ENCODE peak calls at places on chromosomes 5 and 9, in seven cellular contexts. One of them, this sample, is unnamed.

GRCh38 chr5:1421521-1422341 is 23.5 kb downstream of the SLC6A3 start:
- DNase-seq in GM12878: no peak
- DNase-seq in SK-N-SH: no peak
- DNase-seq in H1: no peak
- DNase-seq in HCT116: no peak
- DNase-seq in HepG2: no peak
- DNase-seq in K562: no peak
- DNase-seq in this sample: no peak

GRCh38 chr5:178467261-178468195 is 122.7 kb downstream of the COL23A1 start:
- DNase-seq in GM12878: no peak
- DNase-seq in K562: no peak
- DNase-seq in SK-N-SH: no peak
- DNase-seq in H1: no peak
- DNase-seq in HCT116: no peak
- DNase-seq in HepG2: no peak
- DNase-seq in this sample: no peak

GRCh38 chr5:86865396-86865795 is 247.7 kb downstream of the COX7C start:
- DNase-seq in HCT116: no peak
- DNase-seq in H1: no peak
- DNase-seq in GM12878: no peak
- DNase-seq in SK-N-SH: no peak
- DNase-seq in K562: no peak
- DNase-seq in HepG2: no peak
- DNase-seq in this sample: no peak

GRCh38 chr9:16191691-16192402 is 639.0 kb downstream of the CCDC171 start:
- DNase-seq in GM12878: no peak
- DNase-seq in HepG2: peak
- DNase-seq in SK-N-SH: peak
- DNase-seq in H1: peak
- DNase-seq in HCT116: peak
- DNase-seq in K562: peak
- DNase-seq in this sample: peak

GRCh38 chr5:138702166-138702826 is 50.9 kb upstream of the CTNNA1 start:
- DNase-seq in HepG2: peak
- DNase-seq in HCT116: peak
- DNase-seq in H1: no peak
- DNase-seq in K562: no peak
- DNase-seq in SK-N-SH: no peak
- DNase-seq in GM12878: no peak
- DNase-seq in this sample: peak

GRCh38 chr5:175707751-175708375 is 50.0 kb downstream of the HRH2 start:
- DNase-seq in K562: no peak
- DNase-seq in HCT116: no peak
- DNase-seq in HepG2: no peak
- DNase-seq in GM12878: no peak
- DNase-seq in H1: no peak
- DNase-seq in SK-N-SH: no peak
- DNase-seq in this sample: no peak

GRCh38 chr9:71079451-71079850 is 42.0 kb downstream of the TRPM3 start:
- DNase-seq in K562: no peak
- DNase-seq in HepG2: peak
- DNase-seq in HCT116: no peak
- DNase-seq in H1: no peak
- DNase-seq in GM12878: no peak
- DNase-seq in SK-N-SH: no peak
- DNase-seq in this sample: no peak

GRCh38 chr5:82784521-82784920 is 292.7 kb downstream of the TMEM167A start:
- DNase-seq in H1: no peak
- DNase-seq in SK-N-SH: no peak
- DNase-seq in K562: no peak
- DNase-seq in HCT116: no peak
- DNase-seq in GM12878: no peak
- DNase-seq in HepG2: no peak
- DNase-seq in this sample: no peak

GRCh38 chr5:8944005-8944404 is 601.9 kb downstream of the SEMA5A start:
- DNase-seq in HepG2: no peak
- DNase-seq in H1: no peak
- DNase-seq in GM12878: no peak
- DNase-seq in K562: no peak
- DNase-seq in HCT116: no peak
- DNase-seq in SK-N-SH: no peak
- DNase-seq in this sample: no peak

GRCh38 chr9:124765439-124765835 is 5.7 kb downstream of the NR6A1 start:
- DNase-seq in HCT116: no peak
- DNase-seq in H1: no peak
- DNase-seq in HepG2: no peak
- DNase-seq in SK-N-SH: no peak
- DNase-seq in K562: no peak
- DNase-seq in GM12878: no peak
- DNase-seq in this sample: no peak

GRCh38 chr5:78984020-78984610 is 995 bp downstream of the ARSB start:
- DNase-seq in GM12878: no peak
- DNase-seq in SK-N-SH: peak
- DNase-seq in K562: no peak
- DNase-seq in HCT116: no peak
- DNase-seq in H1: no peak
- DNase-seq in HepG2: peak
- DNase-seq in this sample: no peak

GRCh38 chr5:133399247-133399891 is 213.0 kb downstream of the FSTL4 start:
- DNase-seq in HCT116: no peak
- DNase-seq in K562: no peak
- DNase-seq in HepG2: no peak
- DNase-seq in GM12878: no peak
- DNase-seq in SK-N-SH: no peak
- DNase-seq in H1: no peak
- DNase-seq in this sample: no peak

GRCh38 chr5:151864349-151864748 is 60.3 kb downstream of the GLRA1 start:
- DNase-seq in HepG2: no peak
- DNase-seq in H1: no peak
- DNase-seq in HCT116: no peak
- DNase-seq in GM12878: no peak
- DNase-seq in K562: no peak
- DNase-seq in SK-N-SH: no peak
- DNase-seq in this sample: no peak

GRCh38 chr9:113635586-113635985 is 172.1 kb downstream of the RGS3 start:
- DNase-seq in H1: no peak
- DNase-seq in SK-N-SH: no peak
- DNase-seq in HepG2: no peak
- DNase-seq in K562: no peak
- DNase-seq in HCT116: no peak
- DNase-seq in GM12878: no peak
- DNase-seq in this sample: no peak

GRCh38 chr9:6566409-6567139 is 79.0 kb downstream of the GLDC start:
- DNase-seq in H1: no peak
- DNase-seq in HCT116: peak
- DNase-seq in SK-N-SH: no peak
- DNase-seq in GM12878: no peak
- DNase-seq in K562: no peak
- DNase-seq in HepG2: no peak
- DNase-seq in this sample: no peak

GRCh38 chr9:34170252-34170915 is 8.5 kb upstream of the UBAP1 start:
- DNase-seq in HepG2: no peak
- DNase-seq in HCT116: no peak
- DNase-seq in SK-N-SH: peak
- DNase-seq in K562: no peak
- DNase-seq in H1: no peak
- DNase-seq in GM12878: no peak
- DNase-seq in this sample: no peak

GRCh38 chr5:178371362-178372090 is 138.9 kb upstream of the PHYKPL start:
- DNase-seq in GM12878: no peak
- DNase-seq in HepG2: no peak
- DNase-seq in H1: no peak
- DNase-seq in HCT116: no peak
- DNase-seq in K562: no peak
- DNase-seq in SK-N-SH: no peak
- DNase-seq in this sample: no peak

GRCh38 chr9:91162311-91162710 is 199.4 kb downstream of the AUH start:
- DNase-seq in SK-N-SH: no peak
- DNase-seq in K562: no peak
- DNase-seq in HepG2: no peak
- DNase-seq in H1: no peak
- DNase-seq in GM12878: no peak
- DNase-seq in HCT116: no peak
- DNase-seq in this sample: no peak

GRCh38 chr9:127388037-127388855 is 8.7 kb upstream of the SLC2A8 start:
- DNase-seq in GM12878: peak
- DNase-seq in SK-N-SH: no peak
- DNase-seq in HCT116: peak
- DNase-seq in K562: no peak
- DNase-seq in HepG2: peak
- DNase-seq in H1: no peak
- DNase-seq in this sample: no peak

GRCh38 chr9:14532716-14533115 is 160.5 kb downstream of the ZDHHC21 start:
- DNase-seq in HepG2: peak
- DNase-seq in K562: no peak
- DNase-seq in GM12878: no peak
- DNase-seq in H1: no peak
- DNase-seq in SK-N-SH: no peak
- DNase-seq in HCT116: no peak
- DNase-seq in this sample: no peak

GRCh38 chr9:14533867-14534650 is 159.2 kb downstream of the ZDHHC21 start:
- DNase-seq in HCT116: no peak
- DNase-seq in GM12878: no peak
- DNase-seq in H1: no peak
- DNase-seq in SK-N-SH: no peak
- DNase-seq in HepG2: no peak
- DNase-seq in K562: no peak
- DNase-seq in this sample: no peak

GRCh38 chr9:14531424-14532269 is 161.6 kb downstream of the ZDHHC21 start:
- DNase-seq in HCT116: no peak
- DNase-seq in K562: no peak
- DNase-seq in GM12878: no peak
- DNase-seq in HepG2: no peak
- DNase-seq in SK-N-SH: no peak
- DNase-seq in H1: no peak
- DNase-seq in this sample: no peak

GRCh38 chr9:14538529-14538928 is 154.7 kb downstream of the ZDHHC21 start:
- DNase-seq in HepG2: no peak
- DNase-seq in K562: no peak
- DNase-seq in SK-N-SH: no peak
- DNase-seq in GM12878: no peak
- DNase-seq in HCT116: no peak
- DNase-seq in H1: no peak
- DNase-seq in this sample: no peak

DNA sequence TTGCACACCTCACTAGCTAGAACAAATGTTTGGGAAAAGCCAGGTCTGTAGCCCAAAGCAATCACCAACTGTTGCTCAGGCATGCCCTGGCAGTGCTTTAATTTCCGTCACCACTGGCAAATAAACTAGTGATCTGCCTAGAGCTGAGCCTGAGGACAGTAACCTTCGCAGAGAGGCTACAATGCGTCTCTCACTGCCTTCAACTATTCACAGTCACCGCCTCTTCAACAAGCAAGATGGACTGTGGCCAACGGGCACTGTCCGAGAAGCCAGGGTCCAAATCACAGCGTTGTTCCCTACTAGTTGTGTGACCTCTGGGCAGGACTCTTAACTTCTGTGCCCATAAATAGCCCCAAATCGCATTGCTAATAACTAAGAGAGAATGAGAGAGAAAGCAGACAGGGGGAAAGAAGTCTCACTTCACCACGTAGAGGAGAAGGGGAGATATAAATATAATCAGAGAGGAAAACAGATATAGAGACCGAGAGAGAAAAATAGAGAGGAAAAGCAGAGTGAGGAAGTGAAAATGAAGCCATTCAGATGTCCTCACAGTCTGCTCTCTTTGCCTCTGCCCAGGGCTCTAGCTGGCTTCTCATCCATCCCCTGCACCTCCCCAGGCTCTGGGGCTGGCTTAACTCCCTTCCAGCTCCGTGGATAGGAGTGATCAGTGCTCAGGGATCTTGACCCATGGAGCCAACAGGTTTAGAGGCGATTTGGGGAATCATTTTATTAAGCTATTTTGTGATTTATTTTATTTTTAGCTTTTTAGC is 157.9 kb downstream of the ZDHHC21 start:
- DNase-seq in H1: no peak
- DNase-seq in K562: no peak
- DNase-seq in GM12878: no peak
- DNase-seq in HepG2: no peak
- DNase-seq in SK-N-SH: no peak
- DNase-seq in HCT116: no peak
- DNase-seq in this sample: no peak
- TF ChIP-seq JUND in H1: no peak
- TF ChIP-seq JUND in K562: no peak
- TF ChIP-seq JUND in GM12878: no peak
- TF ChIP-seq JUND in HepG2: no peak
- TF ChIP-seq JUND in SK-N-SH: no peak
- TF ChIP-seq JUND in HCT116: no peak
- TF ChIP-seq JUND in this sample: no peak

GRCh38 chr9:135320331-135320730 is 159.3 kb upstream of the PPP1R26 start:
- DNase-seq in SK-N-SH: no peak
- DNase-seq in K562: no peak
- DNase-seq in GM12878: no peak
- DNase-seq in HCT116: no peak
- DNase-seq in HepG2: no peak
- DNase-seq in H1: no peak
- DNase-seq in this sample: no peak
- TF ChIP-seq JUND in SK-N-SH: no peak
- TF ChIP-seq JUND in K562: no peak
- TF ChIP-seq JUND in GM12878: no peak
- TF ChIP-seq JUND in HCT116: no peak
- TF ChIP-seq JUND in HepG2: no peak
- TF ChIP-seq JUND in H1: no peak
- TF ChIP-seq JUND in this sample: no peak

DNA sequence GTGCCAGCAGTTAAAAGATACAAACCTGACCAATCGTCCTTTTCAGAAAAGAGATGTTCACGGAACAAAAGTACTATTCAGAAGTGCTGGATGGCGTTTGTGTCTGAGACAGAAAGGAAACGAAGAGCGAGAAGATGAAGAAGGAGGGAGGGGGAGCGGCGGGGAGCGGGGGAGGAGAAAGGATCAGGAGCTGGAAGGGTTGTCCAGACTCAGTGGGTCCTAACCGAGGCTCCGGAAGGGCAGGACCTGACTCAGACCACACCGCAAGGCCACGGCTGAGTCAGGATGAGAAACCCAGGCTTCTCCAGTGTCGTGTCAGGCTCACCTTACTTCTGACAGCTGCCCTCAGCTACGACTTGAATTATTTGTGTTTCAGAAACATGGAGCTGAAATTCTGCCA is 46.2 kb downstream of the PAX5 start:
- DNase-seq in K562: no peak
- DNase-seq in HCT116: no peak
- DNase-seq in GM12878: no peak
- DNase-seq in HepG2: no peak
- DNase-seq in H1: no peak
- DNase-seq in SK-N-SH: no peak
- DNase-seq in this sample: no peak
- TF ChIP-seq JUND in K562: no peak
- TF ChIP-seq JUND in HCT116: no peak
- TF ChIP-seq JUND in GM12878: no peak
- TF ChIP-seq JUND in HepG2: no peak
- TF ChIP-seq JUND in H1: no peak
- TF ChIP-seq JUND in SK-N-SH: no peak
- TF ChIP-seq JUND in this sample: no peak

DNA sequence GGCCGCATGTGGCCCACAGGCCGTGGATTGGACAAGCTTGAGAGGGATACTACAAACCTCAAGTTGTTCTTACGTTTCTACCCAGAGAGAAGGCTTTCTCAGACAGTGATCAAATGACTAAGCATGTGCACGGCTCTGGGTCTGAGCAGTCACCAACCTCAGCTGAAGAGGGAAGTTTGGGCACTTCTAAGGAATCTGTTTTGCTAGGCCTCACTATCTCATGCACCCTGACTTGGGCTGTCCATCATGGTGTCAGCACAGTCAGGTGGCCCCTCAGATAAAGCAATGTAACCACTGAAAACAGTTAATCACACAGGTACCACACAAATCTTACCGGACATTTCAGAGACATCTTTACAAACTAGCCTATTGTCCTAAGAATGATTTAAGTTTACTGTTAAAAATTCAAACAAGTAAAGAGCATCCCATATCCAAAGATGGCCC is 24.6 kb downstream of the CSF2 start:
- DNase-seq in SK-N-SH: no peak
- DNase-seq in H1: no peak
- DNase-seq in K562: peak
- DNase-seq in HepG2: no peak
- DNase-seq in GM12878: peak
- DNase-seq in HCT116: no peak
- DNase-seq in this sample: no peak
- TF ChIP-seq JUND in SK-N-SH: no peak
- TF ChIP-seq JUND in H1: no peak
- TF ChIP-seq JUND in K562: peak
- TF ChIP-seq JUND in HepG2: no peak
- TF ChIP-seq JUND in GM12878: no peak
- TF ChIP-seq JUND in HCT116: no peak
- TF ChIP-seq JUND in this sample: no peak